ENCODE peak calls at places on chromosome 19, in nine cellular contexts. A is pancreas, O is HCT116, Q is OCI-LY7, F is epithelial cell of esophagus, X is AG04450, I is left ventricle myocardium inferior, P is fibroblast of villous mesenchyme, V is K562. C is an unnamed sample.

GRCh38 chr19:58568731-58569130 is 4.4 kb downstream of the MZF1 start:
- DNase-seq in A (peak), O (no peak), Q (no peak), F (no peak), X (no peak), I (no peak), P (no peak), V (no peak), C (no peak)

GRCh38 chr19:11848594-11849263 is at the start of gene ZNF439:
- DNase-seq in A (peak), O (no peak), Q (peak), F (peak), X (peak), I (peak), P (peak), V (peak), C (peak)

GRCh38 chr19:50896591-50897190 is 14.5 kb downstream of the KLK4 start:
- DNase-seq in A (peak), O (peak), Q (peak), F (peak), X (no peak), I (no peak), P (peak), V (peak), C (no peak)

GRCh38 chr19:45177817-45178261 is at the start of gene TRAPPC6A:
- DNase-seq in A (no peak), O (no peak), Q (no peak), F (peak), X (no peak), I (no peak), P (peak), V (no peak), C (no peak)

GRCh38 chr19:12800873-12801465 is 631 bp downstream of the PRDX2 start:
- DNase-seq in A (peak), O (no peak), Q (peak), F (no peak), X (no peak), I (no peak), P (no peak), V (peak), C (no peak)

GRCh38 chr19:1063030-1063908 is 3.7 kb upstream of the ARHGAP45 start:
- DNase-seq in A (no peak), O (peak), Q (peak), F (peak), X (no peak), I (no peak), P (peak), V (peak), C (no peak)

GRCh38 chr19:33781996-33782395 is 14.7 kb upstream of the KCTD15 start:
- DNase-seq in A (no peak), O (no peak), Q (no peak), F (no peak), X (no peak), I (no peak), P (no peak), V (no peak), C (no peak)

GRCh38 chr19:51799311-51799997 is 4.5 kb downstream of the FPR3 start:
- DNase-seq in A (peak), O (no peak), Q (no peak), F (peak), X (peak), I (peak), P (peak), V (peak), C (peak)

GRCh38 chr19:6752257-6753177 is 13.0 kb downstream of the TRIP10 start:
- DNase-seq in A (no peak), O (no peak), Q (no peak), F (no peak), X (no peak), I (no peak), P (no peak), V (no peak), C (no peak)

GRCh38 chr19:15640294-15640903 is at the start of gene CYP4F3:
- DNase-seq in A (peak), O (peak), Q (no peak), F (peak), X (no peak), I (peak), P (no peak), V (peak), C (no peak)

GRCh38 chr19:53696951-53697350 is 65.2 kb downstream of the DPRX start:
- DNase-seq in A (no peak), O (no peak), Q (no peak), F (peak), X (no peak), I (no peak), P (no peak), V (no peak), C (no peak)

GRCh38 chr19:10929402-10929794 is 787 bp downstream of the TIMM29 start:
- DNase-seq in A (no peak), O (no peak), Q (no peak), F (peak), X (no peak), I (no peak), P (no peak), V (peak), C (no peak)

GRCh38 chr19:19354007-19354406 is 33.4 kb downstream of the MAU2 start:
- DNase-seq in A (no peak), O (no peak), Q (no peak), F (no peak), X (no peak), I (no peak), P (no peak), V (no peak), C (no peak)

GRCh38 chr19:19113040-19113541 is 25.2 kb downstream of the TMEM161A start:
- DNase-seq in A (no peak), O (no peak), Q (peak), F (peak), X (peak), I (no peak), P (peak), V (peak), C (no peak)

GRCh38 chr19:10748924-10749434 is 31.1 kb downstream of the DNM2 start:
- DNase-seq in A (peak), O (peak), Q (no peak), F (peak), X (no peak), I (peak), P (peak), V (peak), C (no peak)

GRCh38 chr19:2656533-2656932 is 46.0 kb downstream of the GNG7 start:
- DNase-seq in A (no peak), O (no peak), Q (no peak), F (no peak), X (no peak), I (no peak), P (no peak), V (no peak), C (no peak)

GRCh38 chr19:10625003-10625761 is at the start of gene SLC44A2:
- DNase-seq in A (peak), O (peak), Q (no peak), F (peak), X (no peak), I (peak), P (peak), V (no peak), C (no peak)

GRCh38 chr19:20247016-20247683 is 80.1 kb downstream of the ZNF486 start:
- DNase-seq in A (peak), O (no peak), Q (peak), F (peak), X (no peak), I (peak), P (peak), V (no peak), C (no peak)

GRCh38 chr19:45472557-45473365 is 5.0 kb downstream of the FOSB start:
- DNase-seq in A (no peak), O (no peak), Q (no peak), F (no peak), X (no peak), I (no peak), P (no peak), V (no peak), C (peak)

GRCh38 chr19:51372649-51373504 is at the start of gene NKG7:
- DNase-seq in A (no peak), O (no peak), Q (peak), F (no peak), X (no peak), I (no peak), P (no peak), V (peak), C (no peak)

GRCh38 chr19:17686592-17687042 is 1.5 kb downstream of the UNC13A start:
- DNase-seq in A (no peak), O (peak), Q (no peak), F (no peak), X (no peak), I (peak), P (no peak), V (peak), C (no peak)

GRCh38 chr19:7679017-7679720 is 1.5 kb upstream of the TRAPPC5 start:
- DNase-seq in A (no peak), O (no peak), Q (peak), F (peak), X (no peak), I (no peak), P (no peak), V (peak), C (no peak)

GRCh38 chr19:30784850-30785459 is 412.8 kb downstream of the ZNF536 start:
- DNase-seq in A (peak), O (no peak), Q (peak), F (peak), X (no peak), I (peak), P (peak), V (peak), C (no peak)

GRCh38 chr19:18895828-18896341 is at the start of gene CERS1:
- DNase-seq in A (no peak), O (no peak), Q (no peak), F (peak), X (no peak), I (no peak), P (peak), V (peak), C (no peak)

GRCh38 chr19:58551123-58551497 is 3.8 kb downstream of the CHMP2A start:
- DNase-seq in A (no peak), O (no peak), Q (no peak), F (no peak), X (no peak), I (no peak), P (no peak), V (no peak), C (no peak)

GRCh38 chr19:57719424-57719823 is 8.0 kb downstream of the ZNF671 start:
- DNase-seq in A (no peak), O (no peak), Q (no peak), F (no peak), X (no peak), I (no peak), P (no peak), V (no peak), C (no peak)

GRCh38 chr19:13037161-13037560 is 41.9 kb downstream of the NFIX start:
- DNase-seq in A (no peak), O (no peak), Q (no peak), F (peak), X (no peak), I (no peak), P (peak), V (no peak), C (no peak)

GRCh38 chr19:36488816-36489138 is 584 bp downstream of the ZNF566 start:
- DNase-seq in A (no peak), O (peak), Q (peak), F (no peak), X (no peak), I (no peak), P (peak), V (peak), C (no peak)

GRCh38 chr19:5628470-5628869 is 5.6 kb downstream of the SAFB start:
- DNase-seq in A (no peak), O (no peak), Q (no peak), F (no peak), X (no peak), I (no peak), P (peak), V (no peak), C (no peak)

GRCh38 chr19:30284885-30285284 is 87.3 kb upstream of the ZNF536 start:
- DNase-seq in A (no peak), O (no peak), Q (no peak), F (no peak), X (no peak), I (no peak), P (no peak), V (no peak), C (no peak)

GRCh38 chr19:11414544-11414943 is 4.6 kb downstream of the RGL3 start:
- DNase-seq in A (no peak), O (no peak), Q (no peak), F (no peak), X (no peak), I (no peak), P (no peak), V (no peak), C (no peak)

GRCh38 chr19:18931316-18932162 is 9.5 kb downstream of the HOMER3 start:
- DNase-seq in A (no peak), O (no peak), Q (no peak), F (no peak), X (no peak), I (no peak), P (no peak), V (no peak), C (no peak)

GRCh38 chr19:39987167-39987566 is 9.7 kb upstream of the ZNF546 start:
- DNase-seq in A (no peak), O (no peak), Q (no peak), F (no peak), X (no peak), I (no peak), P (no peak), V (no peak), C (no peak)

GRCh38 chr19:39983695-39984302 is 12.8 kb downstream of the PSMC4 start:
- DNase-seq in A (no peak), O (no peak), Q (no peak), F (no peak), X (no peak), I (no peak), P (no peak), V (no peak), C (no peak)

GRCh38 chr19:39986643-39987042 is 10.2 kb upstream of the ZNF546 start:
- DNase-seq in A (no peak), O (no peak), Q (no peak), F (no peak), X (no peak), I (no peak), P (no peak), V (no peak), C (no peak)

GRCh38 chr19:39982883-39983282 is 11.9 kb downstream of the PSMC4 start:
- DNase-seq in A (no peak), O (no peak), Q (no peak), F (no peak), X (no peak), I (no peak), P (no peak), V (no peak), C (no peak)

DNA sequence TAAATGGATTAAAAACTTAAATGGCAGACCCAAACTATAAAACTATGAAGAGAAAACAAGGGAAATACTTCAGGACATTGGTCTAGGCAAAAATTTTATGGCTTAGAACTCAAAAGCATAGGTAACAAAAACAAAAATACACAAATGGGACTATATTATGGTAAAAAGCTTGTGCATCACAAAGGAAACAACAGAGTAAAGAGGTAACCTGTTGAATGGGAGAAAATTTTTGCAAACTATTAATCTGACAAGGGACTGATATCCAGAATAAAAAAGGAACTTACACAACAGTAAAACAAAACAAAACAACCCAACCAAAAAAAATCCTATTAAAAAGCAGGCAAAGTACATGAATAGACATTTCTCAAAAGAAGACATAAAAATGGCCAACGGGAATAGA is 9.3 kb upstream of the ZNF546 start:
- DNase-seq in A (no peak), O (no peak), Q (no peak), F (no peak), X (no peak), I (no peak), P (no peak), V (no peak), C (no peak)
- TF ChIP-seq CTCF in A (no peak), O (no peak), Q (no peak), F (no peak), X (no peak), I (no peak), P (no peak), V (no peak), C (no peak)

GRCh38 chr19:34984287-34984686 is 15.8 kb upstream of the GRAMD1A start:
- DNase-seq in A (no peak), O (no peak), Q (no peak), F (no peak), X (no peak), I (no peak), P (no peak), V (no peak), C (no peak)

GRCh38 chr19:34983786-34984185 is 16.3 kb upstream of the GRAMD1A start:
- DNase-seq in A (no peak), O (no peak), Q (no peak), F (no peak), X (no peak), I (no peak), P (no peak), V (no peak), C (no peak)

GRCh38 chr19:34988119-34988518 is 12.0 kb upstream of the GRAMD1A start:
- DNase-seq in A (no peak), O (no peak), Q (no peak), F (no peak), X (no peak), I (no peak), P (no peak), V (no peak), C (no peak)

GRCh38 chr19:34982275-34982674 is 17.8 kb upstream of the GRAMD1A start:
- DNase-seq in A (no peak), O (no peak), Q (no peak), F (no peak), X (no peak), I (no peak), P (no peak), V (no peak), C (no peak)

DNA sequence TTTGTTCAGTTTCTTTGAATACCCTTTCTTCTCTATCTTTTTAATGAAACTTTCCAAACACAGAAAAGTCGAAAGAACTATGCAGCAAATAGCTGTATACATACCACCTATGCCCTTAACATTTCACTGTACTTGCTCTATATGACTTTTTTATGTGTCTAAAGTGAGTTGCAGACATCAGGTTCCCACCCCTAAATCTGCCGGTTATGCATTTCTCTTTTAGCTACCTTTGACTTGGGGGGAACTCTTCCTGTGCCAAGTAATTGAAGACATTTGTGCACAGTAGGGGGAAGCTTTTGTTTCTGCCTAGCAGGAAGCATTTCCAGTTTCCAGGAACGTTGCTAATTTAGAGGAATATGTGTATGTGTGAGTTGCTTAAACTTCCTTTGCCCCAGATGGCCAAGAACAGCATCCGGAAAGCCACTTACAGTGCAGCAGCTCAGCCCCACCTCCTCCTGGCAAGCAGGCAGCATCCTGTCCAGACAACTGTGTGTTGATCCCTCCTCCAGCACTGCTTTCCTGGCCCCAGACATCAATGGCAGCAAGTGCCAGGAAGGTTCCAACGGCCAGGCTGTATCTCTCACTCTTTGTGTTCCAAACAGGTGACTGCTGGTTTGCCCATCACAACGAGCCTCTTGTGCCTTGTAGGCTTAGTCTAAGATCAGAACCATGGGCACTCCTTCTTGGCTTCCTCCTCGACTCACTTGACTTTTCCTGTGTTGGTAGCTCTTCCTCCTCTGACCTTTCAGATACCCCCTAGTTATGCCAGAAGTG is 14.7 kb upstream of the GRAMD1A start:
- DNase-seq in A (peak), O (no peak), Q (peak), F (peak), X (no peak), I (peak), P (peak), V (no peak), C (no peak)
- TF ChIP-seq CTCF in A (no peak), O (no peak), Q (no peak), F (no peak), X (no peak), I (no peak), P (no peak), V (no peak), C (no peak)

GRCh38 chr19:32336259-32337111 is 8.9 kb upstream of the ZNF507 start:
- DNase-seq in A (no peak), O (no peak), Q (no peak), F (peak), X (no peak), I (peak), P (peak), V (no peak), C (no peak)
- TF ChIP-seq CTCF in A (no peak), O (no peak), Q (peak), F (peak), X (peak), I (no peak), P (peak), V (no peak), C (peak)

DNA sequence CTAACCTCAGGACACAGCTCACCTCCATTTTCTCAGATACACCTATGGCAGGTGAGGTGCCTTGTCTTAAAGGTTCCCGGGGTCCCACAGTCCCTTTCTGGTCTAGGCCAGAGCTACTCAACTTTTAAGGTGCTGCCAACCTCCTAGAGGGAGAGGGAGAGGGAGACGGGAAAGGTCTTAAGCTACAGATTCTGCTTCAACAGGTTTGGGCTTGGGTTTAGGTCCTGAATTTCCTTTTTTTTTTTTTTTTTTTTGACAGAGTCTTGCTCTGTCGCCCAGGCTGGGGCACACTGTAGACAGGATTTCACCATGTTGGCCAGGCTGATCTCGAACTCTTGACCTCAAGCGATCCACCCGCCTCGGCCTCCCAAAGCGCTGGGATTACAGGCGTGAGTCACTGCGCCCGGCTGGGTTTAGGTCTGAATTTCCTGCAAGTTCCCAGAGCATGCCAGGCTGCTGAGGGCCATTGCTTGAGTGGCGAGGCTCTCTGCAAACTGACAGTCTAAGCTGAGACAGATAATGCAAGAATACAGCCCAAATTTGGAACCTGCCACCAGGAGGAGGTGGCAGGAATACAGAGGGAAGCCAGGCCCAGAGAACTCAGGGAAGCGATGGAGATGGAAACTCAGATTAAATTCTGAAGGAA is 7.8 kb upstream of the SYCN start:
- DNase-seq in A (no peak), O (peak), Q (no peak), F (no peak), X (no peak), I (no peak), P (peak), V (no peak), C (no peak)
- TF ChIP-seq CTCF in A (no peak), O (no peak), Q (no peak), F (no peak), X (no peak), I (no peak), P (no peak), V (no peak), C (no peak)

GRCh38 chr19:47243776-47244547 is 12.4 kb upstream of the CCDC9 start:
- DNase-seq in A (peak), O (peak), Q (peak), F (peak), X (peak), I (peak), P (peak), V (peak), C (peak)
- TF ChIP-seq CTCF in A (peak), O (peak), Q (peak), F (peak), X (peak), I (peak), P (peak), V (peak), C (peak)